ENCODE peak calls at places on chromosomes 4 and X, in eight cellular contexts. Z is uterus, J is lung, I is Panc1, S is GM23248, N is MM.1S, C is breast epithelium, U is right cardiac atrium. W is an unnamed sample. For H3K9me3 and H3K4me1, the result is how much of the 10 kb centered on the place peaks cover.

GRCh38 chrX:31060013-31060412 is 11.8 kb downstream of the FTHL17 start:
- DNase-seq in Z (no peak), J (no peak), I (no peak), S (no peak), N (no peak), C (no peak), U (no peak), W (no peak)

GRCh38 chr4:102501635-102502382 is 650 bp downstream of the NFKB1 start:
- DNase-seq in Z (peak), J (peak), I (no peak), S (peak), N (peak), C (peak), U (peak), W (peak)

GRCh38 chrX:119693032-119693995 is at the start of gene SEPTIN6:
- DNase-seq in Z (peak), J (peak), I (no peak), S (peak), N (peak), C (peak), U (peak), W (peak)

GRCh38 chr4:3010577-3010976 is 47.2 kb downstream of the GRK4 start:
- DNase-seq in Z (no peak), J (no peak), I (no peak), S (peak), N (no peak), C (no peak), U (no peak), W (no peak)

GRCh38 chr4:602559-602942 is 22.8 kb upstream of the PDE6B start:
- DNase-seq in Z (no peak), J (peak), I (peak), S (peak), N (no peak), C (peak), U (peak), W (peak)

GRCh38 chr4:6907658-6908191 is 1.9 kb upstream of the TBC1D14 start:
- DNase-seq in Z (no peak), J (no peak), I (no peak), S (peak), N (no peak), C (no peak), U (peak), W (no peak)

GRCh38 chr4:38125816-38126215 is 165.6 kb downstream of the PTTG2 start:
- DNase-seq in Z (no peak), J (no peak), I (no peak), S (peak), N (no peak), C (no peak), U (no peak), W (no peak)

GRCh38 chr4:112358952-112359749 is 62.0 kb downstream of the ALPK1 start:
- DNase-seq in Z (no peak), J (no peak), I (no peak), S (no peak), N (no peak), C (no peak), U (peak), W (no peak)

GRCh38 chrX:43953218-43953617 is 20.0 kb downstream of the NDP start:
- DNase-seq in Z (no peak), J (no peak), I (no peak), S (peak), N (no peak), C (no peak), U (no peak), W (no peak)

GRCh38 chr4:66640216-66640615 is 905.1 kb downstream of the CENPC start:
- DNase-seq in Z (no peak), J (no peak), I (no peak), S (no peak), N (no peak), C (no peak), U (no peak), W (no peak)

GRCh38 chrX:24676403-24677024 is 17.2 kb upstream of the POLA1 start:
- DNase-seq in Z (no peak), J (no peak), I (no peak), S (peak), N (no peak), C (no peak), U (no peak), W (no peak)

GRCh38 chr4:77599378-77599777 is 6.2 kb upstream of the CXCL13 start:
- DNase-seq in Z (no peak), J (no peak), I (no peak), S (peak), N (peak), C (no peak), U (no peak), W (no peak)

GRCh38 chr4:113540859-113541258 is 220.7 kb downstream of the CAMK2D start:
- DNase-seq in Z (no peak), J (no peak), I (peak), S (peak), N (no peak), C (no peak), U (no peak), W (no peak)

GRCh38 chr4:72463724-72464123 is 105.3 kb downstream of the ADAMTS3 start:
- DNase-seq in Z (no peak), J (no peak), I (no peak), S (no peak), N (no peak), C (no peak), U (no peak), W (no peak)

GRCh38 chr4:65668201-65669007 is 1.9 kb downstream of the EPHA5 start:
- DNase-seq in Z (no peak), J (no peak), I (no peak), S (peak), N (no peak), C (no peak), U (peak), W (no peak)

GRCh38 chrX:130575831-130576404 is 174.1 kb downstream of the RBMX2 start:
- DNase-seq in Z (peak), J (no peak), I (peak), S (peak), N (peak), C (no peak), U (peak), W (peak)

GRCh38 chr4:95129708-95130343 is 372.1 kb downstream of the BMPR1B start:
- DNase-seq in Z (peak), J (peak), I (peak), S (peak), N (no peak), C (no peak), U (no peak), W (no peak)

DNA sequence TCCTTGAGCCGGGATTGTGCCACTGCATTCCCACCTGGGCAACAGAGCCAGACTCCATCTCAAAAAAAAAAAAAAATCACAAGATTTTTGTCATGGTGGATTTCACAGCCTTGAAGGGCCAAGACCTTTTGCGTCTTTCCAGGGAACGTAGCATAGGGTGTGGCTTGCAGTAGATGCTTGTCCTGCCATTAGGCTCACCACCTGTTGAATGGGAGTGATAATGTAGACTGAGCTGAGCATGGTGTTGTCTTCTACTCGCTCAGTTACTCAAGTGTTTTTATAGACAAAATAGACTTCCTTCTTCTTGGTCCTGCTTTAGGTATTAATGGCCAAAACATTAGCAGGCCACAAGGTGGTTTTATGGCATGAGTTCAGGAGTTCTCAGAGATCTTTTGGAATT is 40.8 kb downstream of the JADE1 start:
- DNase-seq in Z (no peak), J (no peak), I (no peak), S (no peak), N (no peak), C (no peak), U (no peak), W (no peak)
- H3K27ac ChIP-seq in Z (no peak), J (no peak), I (no peak), S (no peak), N (no peak), C (no peak), U (no peak), W (no peak)

DNA sequence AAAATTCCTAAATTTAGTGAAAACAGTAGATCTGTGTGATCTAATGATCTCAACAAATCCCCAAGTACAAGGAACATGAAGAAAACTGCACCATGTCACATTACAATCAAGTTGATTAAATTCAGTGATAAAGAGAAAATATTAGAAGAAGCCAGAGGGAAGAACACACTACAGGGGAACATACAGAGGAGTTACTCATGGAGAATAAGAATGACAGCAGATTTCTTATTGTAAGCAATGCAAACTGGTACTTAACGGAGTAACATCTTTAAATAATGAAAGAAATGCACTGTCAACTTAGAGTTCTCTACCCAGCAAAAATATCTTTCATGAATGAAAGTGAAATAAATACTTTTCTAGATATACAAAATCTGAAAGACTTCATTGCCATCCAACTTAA is 21.1 kb downstream of the TLL1 start:
- DNase-seq in Z (no peak), J (no peak), I (no peak), S (no peak), N (no peak), C (no peak), U (no peak), W (no peak)
- H3K9me3 ChIP-seq in Z (under half), J (under half), I (under half), S (under half), N (under half), C (under half), U (under half), W (under half)

GRCh38 chr4:152530600-152530999 is 5.3 kb downstream of the FBXW7 start:
- DNase-seq in Z (no peak), J (no peak), I (no peak), S (no peak), N (peak), C (no peak), U (no peak), W (no peak)

GRCh38 chr4:152531479-152531878 is 4.4 kb downstream of the FBXW7 start:
- DNase-seq in Z (no peak), J (no peak), I (no peak), S (no peak), N (no peak), C (no peak), U (no peak), W (no peak)

GRCh38 chr4:152525878-152526277 is 10.0 kb downstream of the FBXW7 start:
- DNase-seq in Z (no peak), J (no peak), I (no peak), S (no peak), N (no peak), C (no peak), U (no peak), W (no peak)

GRCh38 chr4:152529880-152530279 is 6.0 kb downstream of the FBXW7 start:
- DNase-seq in Z (no peak), J (no peak), I (no peak), S (no peak), N (no peak), C (no peak), U (no peak), W (no peak)

GRCh38 chr4:152528060-152528459 is 7.8 kb downstream of the FBXW7 start:
- DNase-seq in Z (no peak), J (no peak), I (no peak), S (no peak), N (no peak), C (no peak), U (no peak), W (no peak)
- H3K4me1 ChIP-seq in Z (under half), J (under half), I (under half), S (under half), N (under half), C (under half), U (under half), W (half or more)

GRCh38 chrX:13001097-13001496 is 26.2 kb downstream of the TMSB4X start:
- DNase-seq in Z (no peak), J (no peak), I (no peak), S (no peak), N (no peak), C (no peak), U (no peak), W (no peak)

GRCh38 chrX:12996934-12997435 is 22.1 kb downstream of the TMSB4X start:
- DNase-seq in Z (no peak), J (no peak), I (no peak), S (no peak), N (no peak), C (no peak), U (no peak), W (no peak)

GRCh38 chrX:12999422-12999821 is 24.5 kb downstream of the TMSB4X start:
- DNase-seq in Z (no peak), J (no peak), I (no peak), S (no peak), N (peak), C (no peak), U (no peak), W (no peak)

GRCh38 chrX:13000311-13000811 is 25.5 kb downstream of the TMSB4X start:
- DNase-seq in Z (no peak), J (no peak), I (no peak), S (no peak), N (peak), C (no peak), U (no peak), W (peak)

GRCh38 chrX:12997898-12998687 is 23.2 kb downstream of the TMSB4X start:
- DNase-seq in Z (no peak), J (no peak), I (no peak), S (no peak), N (no peak), C (no peak), U (no peak), W (no peak)
- H3K27ac ChIP-seq in Z (no peak), J (no peak), I (peak), S (no peak), N (no peak), C (no peak), U (peak), W (no peak)

DNA sequence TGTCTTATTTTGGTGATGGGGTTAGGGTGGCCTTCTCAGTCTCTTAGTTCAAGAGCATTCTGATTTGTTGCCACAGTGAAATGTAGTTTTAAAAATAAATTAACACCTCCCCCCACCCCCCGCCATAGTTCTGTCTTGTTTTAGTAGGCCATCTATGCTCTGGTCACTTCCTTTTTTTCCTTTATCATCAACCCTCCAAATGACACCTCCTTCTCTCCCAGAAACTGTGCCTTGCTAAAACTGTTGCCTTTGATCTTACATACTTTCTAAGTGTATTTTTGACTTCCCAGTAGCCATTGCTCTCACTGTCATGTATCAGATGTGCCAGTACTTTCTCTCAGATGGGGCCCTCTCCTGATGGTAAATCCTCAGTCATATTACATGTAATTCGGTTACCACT is 14.5 kb upstream of the NDUFC1 start:
- DNase-seq in Z (no peak), J (no peak), I (no peak), S (no peak), N (no peak), C (no peak), U (no peak), W (no peak)
- H3K9me3 ChIP-seq in Z (under half), J (under half), I (under half), S (under half), N (under half), C (under half), U (under half), W (under half)

GRCh38 chr4:152009046-152009445 is 248.2 kb upstream of the GATB start:
- DNase-seq in Z (no peak), J (no peak), I (no peak), S (no peak), N (no peak), C (no peak), U (no peak), W (no peak)
- H3K4me1 ChIP-seq in Z (under half), J (under half), I (under half), S (under half), N (under half), C (under half), U (under half), W (under half)

DNA sequence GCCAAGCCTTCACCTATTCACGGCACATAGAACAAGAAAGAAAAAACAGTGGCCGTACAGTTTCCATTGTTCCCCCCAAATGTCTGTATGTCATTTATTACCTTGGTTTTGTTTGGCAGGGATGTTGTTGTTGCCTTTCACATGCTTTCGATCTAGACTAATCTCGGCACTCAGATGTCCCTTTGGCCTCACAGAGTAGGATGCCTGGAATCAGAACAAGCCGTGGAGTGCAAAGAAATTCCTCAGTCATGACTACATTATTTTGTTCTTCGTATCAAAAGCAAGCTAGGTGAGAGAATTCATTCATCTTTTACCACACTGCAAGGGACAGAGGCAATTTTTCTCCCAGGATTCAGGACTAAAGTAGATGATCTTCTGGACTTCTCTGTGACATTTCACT is 106.9 kb downstream of the SMIM20 start:
- DNase-seq in Z (no peak), J (no peak), I (no peak), S (peak), N (no peak), C (no peak), U (no peak), W (no peak)
- H3K27ac ChIP-seq in Z (peak), J (no peak), I (no peak), S (peak), N (no peak), C (peak), U (no peak), W (no peak)

W was measured in CD8-positive, alpha-beta memory T cell.